ENCODE peak calls at places on chromosomes 7 and 10, in eight cellular contexts. U is prostate gland; F is AG10803; I is activated CD8-positive, alpha-beta T cell treated with anti-CD3 and anti-CD28 coated beads for 36 hours; D is A549; T is astrocyte of the cerebellum; V is psoas muscle; K is glutamatergic neuron. R is an unnamed sample.

GRCh38 chr7:149199234-149199990 is 4.1 kb downstream of the ZNF282 start:
- DNase-seq in I (no peak), U (no peak), V (peak; percentile 11), D (no peak), K (no peak), T (no peak), F (no peak), R (no peak)

GRCh38 chr7:100829150-100829716 is 1.9 kb upstream of the EPHB4 start:
- DNase-seq in T (no peak), U (no peak), I (no peak), D (no peak), V (peak; percentile 64), F (no peak), K (no peak), R (no peak)

GRCh38 chr10:123583639-123584418 is 82.3 kb upstream of the GPR26 start:
- DNase-seq in T (peak; percentile 28), U (peak; percentile 90), F (peak; percentile 89), D (peak; percentile 52), K (peak; percentile 92), V (peak; percentile 88), I (peak; percentile 69), R (peak; percentile 77)

GRCh38 chr10:28091913-28092312 is 93.0 kb upstream of the ODAD2 start:
- DNase-seq in F (no peak), K (no peak), V (no peak), I (no peak), D (no peak), U (no peak), T (no peak), R (no peak)

GRCh38 chr10:95435548-95436279 is 125.5 kb downstream of the SORBS1 start:
- DNase-seq in V (no peak), T (no peak), I (no peak), U (no peak), D (no peak), F (no peak), K (no peak), R (no peak)

GRCh38 chr10:90865400-90865799 is 6.4 kb upstream of the RPP30 start:
- DNase-seq in I (no peak), U (no peak), K (no peak), V (no peak), T (no peak), D (peak; percentile 27), F (peak; percentile 21), R (no peak)

GRCh38 chr10:85284778-85285397 is 956.5 kb downstream of the CCSER2 start:
- DNase-seq in D (no peak), F (no peak), V (no peak), I (no peak), K (no peak), T (no peak), U (no peak), R (no peak)

GRCh38 chr7:105766421-105767191 is 109.8 kb downstream of the ATXN7L1 start:
- DNase-seq in U (no peak), T (no peak), K (no peak), I (no peak), V (no peak), F (no peak), D (no peak), R (no peak)

GRCh38 chr7:20318933-20319332 is 11.8 kb upstream of the ITGB8 start:
- DNase-seq in U (no peak), D (no peak), F (no peak), K (no peak), T (no peak), V (no peak), I (no peak), R (no peak)

GRCh38 chr7:945556-946255 is 8.8 kb downstream of the ADAP1 start:
- DNase-seq in T (no peak), V (peak; percentile 46), F (no peak), K (no peak), D (no peak), U (peak; percentile 85), I (no peak), R (peak; percentile 100)

GRCh38 chr10:75334720-75335119 is 66.8 kb downstream of the ZNF503 start:
- DNase-seq in V (no peak), D (no peak), U (no peak), F (peak; percentile 42), T (no peak), K (no peak), I (no peak), R (no peak)

GRCh38 chr7:104951546-104951945 is 62.5 kb upstream of the KMT2E start:
- DNase-seq in K (no peak), F (peak; percentile 61), T (no peak), V (peak; percentile 76), D (no peak), I (no peak), U (no peak), R (no peak)

GRCh38 chr10:110324201-110324804 is 19.6 kb upstream of the SMNDC1 start:
- DNase-seq in T (no peak), I (no peak), V (no peak), U (no peak), D (no peak), K (no peak), F (no peak), R (peak; percentile 22)

GRCh38 chr7:157527686-157528085 is 190.9 kb downstream of the DNAJB6 start:
- DNase-seq in K (no peak), V (peak; percentile 35), D (no peak), T (no peak), U (no peak), I (no peak), F (no peak), R (no peak)

GRCh38 chr7:100791881-100792666 is 35.2 kb downstream of the EPHB4 start:
- DNase-seq in I (no peak), U (no peak), D (no peak), K (no peak), T (no peak), V (no peak), F (no peak), R (peak; percentile 16)

GRCh38 chr10:122165492-122165832 is 105.6 kb upstream of the BTBD16 start:
- DNase-seq in K (no peak), D (no peak), V (no peak), T (no peak), F (no peak), U (no peak), I (no peak), R (no peak)

GRCh38 chr7:44969701-44970494 is 8.9 kb downstream of the MYO1G start:
- DNase-seq in I (peak; percentile 4), K (no peak), U (no peak), V (peak; percentile 37), F (no peak), D (no peak), T (no peak), R (no peak)

GRCh38 chr7:93147358-93147757 is 827 bp downstream of the SAMD9L start:
- DNase-seq in U (peak; percentile 9), V (no peak), F (peak; percentile 56), K (no peak), I (peak; percentile 63), T (no peak), D (peak; percentile 10), R (peak; percentile 41)

GRCh38 chr7:51224811-51225581 is 91.6 kb downstream of the COBL start:
- DNase-seq in F (no peak), I (no peak), V (peak; percentile 69), D (peak; percentile 48), K (no peak), T (no peak), U (peak; percentile 50), R (peak; percentile 86)
- TF ChIP-seq CTCF in F (no peak), I (no peak), V (peak; percentile 51), D (peak; percentile 39), K (no peak), T (peak; percentile 5), U (peak; percentile 56), R (peak; percentile 62)

GRCh38 chr10:119689016-119689564 is 36.8 kb upstream of the INPP5F start:
- DNase-seq in F (no peak), T (no peak), I (no peak), U (no peak), D (no peak), V (no peak), K (no peak), R (no peak)

GRCh38 chr10:119691726-119692125 is 34.1 kb upstream of the INPP5F start:
- DNase-seq in V (no peak), K (no peak), U (no peak), D (no peak), T (no peak), F (no peak), I (no peak), R (no peak)

GRCh38 chr10:119686465-119687191 is 35.4 kb downstream of the BAG3 start:
- DNase-seq in I (peak; percentile 86), F (peak; percentile 74), D (peak; percentile 81), U (peak; percentile 63), T (peak; percentile 88), K (peak; percentile 83), V (peak; percentile 92), R (peak; percentile 85)

GRCh38 chr10:119687192-119688032 is 36.2 kb downstream of the BAG3 start:
- DNase-seq in V (no peak), I (no peak), D (no peak), F (no peak), K (no peak), T (peak; percentile 31), U (no peak), R (no peak)

GRCh38 chr10:119688033-119688508 is 36.9 kb downstream of the BAG3 start:
- DNase-seq in D (no peak), T (no peak), U (no peak), F (no peak), V (no peak), I (peak; percentile 26), K (no peak), R (no peak)
- TF ChIP-seq CTCF in D (no peak), T (no peak), U (no peak), F (no peak), V (no peak), I (peak; percentile 19), K (no peak), R (no peak)

DNA sequence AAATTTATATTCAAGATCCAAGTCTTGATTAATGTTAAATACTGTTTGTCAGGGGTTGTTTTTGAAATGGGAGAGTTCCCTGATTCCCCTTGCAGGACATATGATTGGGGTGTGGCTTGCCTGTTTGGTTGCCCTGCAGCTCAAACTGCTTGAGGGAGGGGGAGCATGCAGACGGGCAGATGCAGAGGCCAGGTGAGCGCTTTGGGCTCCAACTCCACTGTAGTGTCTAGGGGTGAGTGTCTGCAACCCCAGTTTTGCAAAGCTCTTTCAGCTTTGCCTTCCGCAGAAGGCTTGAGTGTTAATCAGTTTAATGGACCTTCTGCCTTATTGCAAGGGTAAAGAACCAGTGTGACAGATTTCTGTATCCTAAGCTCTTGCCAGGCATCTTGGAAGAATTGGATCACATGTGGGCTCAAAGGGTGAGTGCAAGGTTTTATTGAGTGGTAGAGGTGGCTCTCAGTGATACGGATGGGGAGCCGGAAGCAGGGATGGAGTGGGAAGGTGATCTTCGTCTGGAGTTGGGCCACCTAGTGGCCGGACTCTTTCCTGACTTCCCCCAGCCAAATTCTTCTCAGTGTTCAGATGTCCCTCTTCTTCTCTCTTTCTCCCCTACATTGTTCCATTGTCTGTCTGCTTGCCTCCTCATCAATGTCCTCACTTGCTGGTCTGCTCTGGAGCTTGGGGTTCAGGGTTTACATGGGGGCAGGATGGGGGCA is 479.7 kb downstream of the ATRNL1 start:
- DNase-seq in K (peak; percentile 33), U (no peak), F (no peak), D (peak; percentile 2), T (no peak), I (no peak), V (no peak), R (peak; percentile 1)
- TF ChIP-seq CTCF in K (peak; percentile 51), U (no peak), F (no peak), D (peak; percentile 27), T (peak; percentile 40), I (no peak), V (no peak), R (no peak)

DNA sequence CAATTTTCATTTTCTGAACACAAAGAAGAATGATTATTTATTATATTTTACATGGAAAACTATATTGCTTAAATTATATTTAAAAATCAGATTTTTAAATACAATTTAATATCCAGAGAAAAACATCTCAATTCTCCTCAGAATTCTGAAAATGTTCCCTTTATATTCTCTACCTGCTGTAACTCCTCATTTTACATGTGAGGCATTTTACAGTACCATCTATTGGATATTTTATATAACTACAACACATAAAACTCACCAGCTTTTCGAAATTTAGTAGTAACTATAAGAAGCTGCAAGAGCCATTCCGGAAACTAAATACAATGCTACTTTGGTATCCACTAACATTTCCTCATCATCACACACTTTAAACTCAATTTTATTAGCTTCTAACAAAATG is 264.6 kb downstream of the DGKB start:
- DNase-seq in I (no peak), K (no peak), T (no peak), D (no peak), F (no peak), U (no peak), V (no peak), R (no peak)
- TF ChIP-seq CTCF in I (no peak), K (no peak), T (no peak), D (no peak), F (no peak), U (no peak), V (no peak), R (peak; percentile 17)